ENCODE peak calls at places on chromosomes 5 and 9, in four cellular contexts. F, I, J and B are unnamed samples.
A peak's percentile ranks its signal among the peaks of the same experiment; 100 is the strongest.

GRCh38 chr9:21473236-21473635 is 8.9 kb downstream of the IFNE start:
- DNase-seq in F (no peak), I (no peak), J (no peak), B (no peak)

GRCh38 chr9:126228779-126229444 is 97.7 kb upstream of the MVB12B start:
- DNase-seq in F (peak; percentile 38), I (no peak), J (peak; percentile 65), B (peak; percentile 28)

GRCh38 chr9:114746591-114746990 is 59.2 kb downstream of the TNFSF15 start:
- DNase-seq in F (no peak), I (no peak), J (no peak), B (no peak)

GRCh38 chr5:5418006-5418405 is 4.5 kb upstream of the ICE1 start:
- DNase-seq in F (no peak), I (no peak), J (no peak), B (no peak)

GRCh38 chr5:132641241-132641723 is 16.7 kb upstream of the IL13 start:
- DNase-seq in F (no peak), I (no peak), J (no peak), B (no peak)

GRCh38 chr9:121599186-121599871 is 52.1 kb upstream of the DAB2IP start:
- DNase-seq in F (peak; percentile 83), I (peak; percentile 95), J (peak; percentile 74), B (peak; percentile 83)

GRCh38 chr5:73299665-73300435 is 126.9 kb downstream of the TMEM174 start:
- DNase-seq in F (no peak), I (peak; percentile 65), J (no peak), B (no peak)

GRCh38 chr9:129567842-129568559 is 52.9 kb downstream of the C9orf50 start:
- DNase-seq in F (no peak), I (peak; percentile 75), J (no peak), B (no peak)

GRCh38 chr5:10441992-10442435 is 335 bp downstream of the ROPN1L start:
- DNase-seq in F (no peak), I (no peak), J (no peak), B (no peak)

GRCh38 chr9:88076286-88077070 is 61.8 kb downstream of the SPATA31C2 start:
- DNase-seq in F (peak; percentile 80), I (peak; percentile 97), J (peak; percentile 79), B (no peak)

GRCh38 chr9:125125523-125125922 is 17.8 kb downstream of the SCAI start:
- DNase-seq in F (no peak), I (no peak), J (no peak), B (no peak)

GRCh38 chr5:149150457-149150856 is 9.2 kb downstream of the ABLIM3 start:
- DNase-seq in F (no peak), I (no peak), J (no peak), B (no peak)

GRCh38 chr5:74243634-74244033 is 396.9 kb downstream of the ENC1 start:
- DNase-seq in F (no peak), I (no peak), J (no peak), B (no peak)

GRCh38 chr5:158483202-158483870 is 616.4 kb downstream of the EBF1 start:
- DNase-seq in F (no peak), I (no peak), J (no peak), B (no peak)

GRCh38 chr5:157513182-157513581 is 53.2 kb downstream of the NIPAL4 start:
- DNase-seq in F (no peak), I (no peak), J (no peak), B (no peak)

GRCh38 chr5:56207537-56207936 is 25.6 kb downstream of the ANKRD55 start:
- DNase-seq in F (no peak), I (no peak), J (no peak), B (no peak)

GRCh38 chr9:16029056-16029615 is 476.3 kb downstream of the CCDC171 start:
- DNase-seq in F (no peak), I (no peak), J (no peak), B (no peak)

GRCh38 chr9:126398403-126399058 is 71.9 kb downstream of the MVB12B start:
- DNase-seq in F (peak; percentile 56), I (peak; percentile 97), J (peak; percentile 83), B (peak; percentile 70)

GRCh38 chr9:33197279-33197678 is 30.1 kb upstream of the B4GALT1 start:
- DNase-seq in F (peak; percentile 27), I (no peak), J (peak; percentile 52), B (peak; percentile 28)

GRCh38 chr9:84839538-84839937 is 170.0 kb downstream of the NTRK2 start:
- DNase-seq in F (no peak), I (no peak), J (no peak), B (no peak)

GRCh38 chr9:137429974-137430722 is 7.0 kb downstream of the NOXA1 start:
- DNase-seq in F (no peak), I (peak; percentile 90), J (no peak), B (no peak)

GRCh38 chr5:133741818-133742355 is 129.5 kb upstream of the FSTL4 start:
- DNase-seq in F (no peak), I (no peak), J (no peak), B (no peak)

GRCh38 chr5:133744909-133745308 is 132.6 kb upstream of the FSTL4 start:
- DNase-seq in F (no peak), I (no peak), J (no peak), B (no peak)

GRCh38 chr5:133742370-133743036 is 130.2 kb upstream of the FSTL4 start:
- DNase-seq in F (no peak), I (no peak), J (no peak), B (no peak)

GRCh38 chr5:133746834-133747233 is 134.5 kb upstream of the FSTL4 start:
- DNase-seq in F (no peak), I (no peak), J (no peak), B (no peak)

GRCh38 chr5:133744030-133744645 is 131.8 kb upstream of the FSTL4 start:
- DNase-seq in F (no peak), I (no peak), J (no peak), B (no peak)
- H3K27ac ChIP-seq in F (no peak overlapping the region), I (no peak overlapping the region), J (no peak overlapping the region), B (no peak overlapping the region)

GRCh38 chr5:7851240-7851592 is 283 bp upstream of the CFAP90 start:
- DNase-seq in F (no peak), I (no peak), J (no peak), B (no peak)

GRCh38 chr5:7849531-7850240 is 1.2 kb downstream of the CFAP90 start:
- DNase-seq in F (no peak), I (peak; percentile 60), J (no peak), B (no peak)

GRCh38 chr5:7850241-7850532 is 746 bp downstream of the CFAP90 start:
- DNase-seq in F (no peak), I (peak; percentile 73), J (no peak), B (no peak)

GRCh38 chr5:7851617-7852289 is 820 bp upstream of the CFAP90 start:
- DNase-seq in F (no peak), I (no peak), J (no peak), B (no peak)

GRCh38 chr5:7850533-7851239 is at the start of gene CFAP90:
- DNase-seq in F (no peak), I (peak; percentile 91), J (peak; percentile 33), B (no peak)
- TF ChIP-seq CTCF in F (peak; percentile 10), I (peak; percentile 36), J (peak; percentile 40), B (no peak)

DNA sequence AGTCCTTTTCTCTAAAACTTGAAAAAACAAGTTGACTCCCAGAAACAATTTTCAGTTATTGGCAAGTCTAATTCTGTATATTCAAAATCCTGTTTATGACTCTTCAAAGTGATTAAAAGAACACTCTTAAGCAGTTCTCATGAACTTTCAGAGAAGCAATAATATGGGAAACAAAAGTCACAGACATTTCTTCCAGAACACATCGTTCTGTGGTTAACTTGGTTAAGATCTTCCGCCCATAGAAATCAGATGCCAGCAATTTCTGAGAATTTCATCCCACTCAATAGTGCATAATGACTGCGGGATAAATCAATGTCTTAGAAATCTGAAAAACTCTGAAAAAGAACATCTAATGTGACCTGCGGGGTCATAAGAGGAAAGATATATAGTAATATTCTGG is 300.5 kb downstream of the COX7C start:
- DNase-seq in F (no peak), I (no peak), J (no peak), B (no peak)
- H3K27me3 ChIP-seq in F (no peaks in the 10 kb centered on the region), I (no peaks in the 10 kb centered on the region), J (no peaks in the 10 kb centered on the region), B (no peaks in the 10 kb centered on the region)

DNA sequence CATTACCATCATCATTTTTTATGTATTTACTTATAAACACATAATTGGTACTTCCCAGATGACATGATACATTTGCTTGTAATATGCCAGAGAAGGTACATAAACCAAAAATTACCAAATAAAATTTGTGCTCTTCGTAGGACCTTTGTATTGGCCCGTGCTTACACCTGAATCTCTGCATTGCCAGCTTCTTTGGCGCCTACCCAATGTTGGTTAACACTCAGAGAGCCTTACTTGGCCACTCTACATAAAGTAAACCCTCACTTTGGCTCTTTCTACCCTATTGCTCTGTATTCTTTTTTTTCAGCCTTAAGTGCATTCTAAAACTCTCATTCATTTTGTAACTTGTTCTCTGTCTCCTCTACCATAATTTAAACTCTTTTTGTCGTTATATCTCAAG is 148.1 kb upstream of the ZNF608 start:
- DNase-seq in F (no peak), I (no peak), J (no peak), B (no peak)
- H3K27ac ChIP-seq in F (no peak overlapping the region), I (no peak overlapping the region), J (no peak overlapping the region), B (no peak overlapping the region)